ENCODE peak calls at places on chromosomes 16 and 17, in five cellular contexts. One of them, this sample, is unnamed.
A peak's percentile ranks its signal among the peaks of the same experiment; 100 is the strongest.

GRCh38 chr17:40809721-40810421 is 10.1 kb upstream of the KRT28 start:
- DNase-seq in endodermal cell: no peak
- DNase-seq in neural progenitor cell: no peak
- DNase-seq in thoracic aorta: no peak
- DNase-seq in fibroblast of lung: peak; percentile 71
- DNase-seq in this sample: no peak

GRCh38 chr16:49354101-49354500 is 19.5 kb upstream of the C16orf78 start:
- DNase-seq in endodermal cell: no peak
- DNase-seq in neural progenitor cell: no peak
- DNase-seq in thoracic aorta: no peak
- DNase-seq in fibroblast of lung: no peak
- DNase-seq in this sample: no peak

GRCh38 chr16:3759736-3760135 is 42.4 kb upstream of the TRAP1 start:
- DNase-seq in endodermal cell: no peak
- DNase-seq in neural progenitor cell: no peak
- DNase-seq in thoracic aorta: no peak
- DNase-seq in fibroblast of lung: no peak
- DNase-seq in this sample: no peak

GRCh38 chr17:28896884-28897768 is at the start of gene FLOT2:
- DNase-seq in endodermal cell: peak; percentile 90
- DNase-seq in neural progenitor cell: peak; percentile 90
- DNase-seq in thoracic aorta: peak; percentile 19
- DNase-seq in fibroblast of lung: peak; percentile 31
- DNase-seq in this sample: peak; percentile 71

GRCh38 chr17:40560592-40561293 is 4.5 kb downstream of the CCR7 start:
- DNase-seq in endodermal cell: no peak
- DNase-seq in neural progenitor cell: no peak
- DNase-seq in thoracic aorta: no peak
- DNase-seq in fibroblast of lung: peak; percentile 92
- DNase-seq in this sample: no peak

GRCh38 chr16:73056911-73057310 is 9.0 kb upstream of the ZFHX3 start:
- DNase-seq in endodermal cell: no peak
- DNase-seq in neural progenitor cell: no peak
- DNase-seq in thoracic aorta: no peak
- DNase-seq in fibroblast of lung: no peak
- DNase-seq in this sample: no peak

GRCh38 chr17:58232707-58233156 is 5.7 kb upstream of the LPO start:
- DNase-seq in endodermal cell: peak; percentile 83
- DNase-seq in neural progenitor cell: no peak
- DNase-seq in thoracic aorta: no peak
- DNase-seq in fibroblast of lung: peak; percentile 92
- DNase-seq in this sample: no peak

GRCh38 chr17:33603794-33604193 is 310.7 kb upstream of the ASIC2 start:
- DNase-seq in endodermal cell: no peak
- DNase-seq in neural progenitor cell: no peak
- DNase-seq in thoracic aorta: no peak
- DNase-seq in fibroblast of lung: no peak
- DNase-seq in this sample: no peak

GRCh38 chr16:10888320-10888937 is 11.4 kb downstream of the CIITA start:
- DNase-seq in endodermal cell: no peak
- DNase-seq in neural progenitor cell: no peak
- DNase-seq in thoracic aorta: no peak
- DNase-seq in fibroblast of lung: no peak
- DNase-seq in this sample: no peak

GRCh38 chr17:38572292-38572664 is 33.5 kb downstream of the SRCIN1 start:
- DNase-seq in endodermal cell: no peak
- DNase-seq in neural progenitor cell: peak; percentile 44
- DNase-seq in thoracic aorta: no peak
- DNase-seq in fibroblast of lung: no peak
- DNase-seq in this sample: no peak

GRCh38 chr17:38574712-38575111 is 31.0 kb downstream of the SRCIN1 start:
- DNase-seq in endodermal cell: peak; percentile 80
- DNase-seq in neural progenitor cell: no peak
- DNase-seq in thoracic aorta: no peak
- DNase-seq in fibroblast of lung: no peak
- DNase-seq in this sample: no peak

GRCh38 chr17:38571833-38572274 is 33.9 kb downstream of the SRCIN1 start:
- DNase-seq in endodermal cell: peak; percentile 75
- DNase-seq in neural progenitor cell: peak; percentile 54
- DNase-seq in thoracic aorta: no peak
- DNase-seq in fibroblast of lung: no peak
- DNase-seq in this sample: no peak

GRCh38 chr17:38569701-38570512 is 35.8 kb downstream of the SRCIN1 start:
- DNase-seq in endodermal cell: no peak
- DNase-seq in neural progenitor cell: no peak
- DNase-seq in thoracic aorta: no peak
- DNase-seq in fibroblast of lung: no peak
- DNase-seq in this sample: no peak

GRCh38 chr17:38572665-38573365 is 32.9 kb downstream of the SRCIN1 start:
- DNase-seq in endodermal cell: peak; percentile 95
- DNase-seq in neural progenitor cell: peak; percentile 94
- DNase-seq in thoracic aorta: no peak
- DNase-seq in fibroblast of lung: no peak
- DNase-seq in this sample: no peak
- H3K27ac ChIP-seq in endodermal cell: no peak overlapping the region
- H3K27ac ChIP-seq in neural progenitor cell: no peak overlapping the region
- H3K27ac ChIP-seq in thoracic aorta: no peak overlapping the region
- H3K27ac ChIP-seq in fibroblast of lung: no peak overlapping the region
- H3K27ac ChIP-seq in this sample: no peak overlapping the region

GRCh38 chr16:89786474-89787364 is 29.7 kb downstream of the FANCA start:
- DNase-seq in endodermal cell: no peak
- DNase-seq in neural progenitor cell: no peak
- DNase-seq in thoracic aorta: no peak
- DNase-seq in fibroblast of lung: no peak
- DNase-seq in this sample: no peak
- TF ChIP-seq CTCF in endodermal cell: no peak
- TF ChIP-seq CTCF in neural progenitor cell: no peak
- TF ChIP-seq CTCF in thoracic aorta: no peak
- TF ChIP-seq CTCF in fibroblast of lung: no peak
- TF ChIP-seq CTCF in this sample: no peak

GRCh38 chr17:49363251-49363650 is 1.2 kb upstream of the ZNF652 start:
- DNase-seq in endodermal cell: peak; percentile 48
- DNase-seq in neural progenitor cell: no peak
- DNase-seq in thoracic aorta: no peak
- DNase-seq in fibroblast of lung: no peak
- DNase-seq in this sample: no peak
- H3K4me3 ChIP-seq in endodermal cell: peak overlapping the region; percentile 81
- H3K4me3 ChIP-seq in neural progenitor cell: peak overlapping the region; percentile 97
- H3K4me3 ChIP-seq in thoracic aorta: no peak overlapping the region
- H3K4me3 ChIP-seq in fibroblast of lung: no peak overlapping the region
- H3K4me3 ChIP-seq in this sample: no peak overlapping the region

DNA sequence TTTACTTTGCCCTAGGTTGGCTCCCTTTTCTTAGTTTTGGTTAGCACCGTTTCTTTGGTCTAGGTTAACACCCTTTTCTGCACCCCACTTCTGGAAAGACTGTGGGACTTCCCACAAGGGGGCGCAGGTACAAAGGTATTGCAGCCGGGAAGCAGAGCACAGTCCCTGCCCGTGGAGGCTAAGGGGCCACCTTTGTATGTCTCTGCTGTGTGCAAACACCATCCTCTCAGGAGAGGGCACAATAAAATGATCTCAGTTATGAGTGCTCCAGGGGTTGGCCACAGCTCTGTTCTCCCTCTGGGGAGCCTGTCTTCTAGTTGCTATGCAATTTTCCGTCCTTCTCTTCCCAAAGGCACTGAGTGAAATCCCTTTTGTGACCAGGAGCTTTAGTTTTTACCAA is 28.4 kb upstream of the TMC5 start:
- DNase-seq in endodermal cell: peak; percentile 89
- DNase-seq in neural progenitor cell: peak; percentile 73
- DNase-seq in thoracic aorta: no peak
- DNase-seq in fibroblast of lung: peak; percentile 24
- DNase-seq in this sample: peak; percentile 79
- H3K27ac ChIP-seq in endodermal cell: no peak overlapping the region
- H3K27ac ChIP-seq in neural progenitor cell: no peak overlapping the region
- H3K27ac ChIP-seq in thoracic aorta: no peak overlapping the region
- H3K27ac ChIP-seq in fibroblast of lung: no peak overlapping the region
- H3K27ac ChIP-seq in this sample: no peak overlapping the region

DNA sequence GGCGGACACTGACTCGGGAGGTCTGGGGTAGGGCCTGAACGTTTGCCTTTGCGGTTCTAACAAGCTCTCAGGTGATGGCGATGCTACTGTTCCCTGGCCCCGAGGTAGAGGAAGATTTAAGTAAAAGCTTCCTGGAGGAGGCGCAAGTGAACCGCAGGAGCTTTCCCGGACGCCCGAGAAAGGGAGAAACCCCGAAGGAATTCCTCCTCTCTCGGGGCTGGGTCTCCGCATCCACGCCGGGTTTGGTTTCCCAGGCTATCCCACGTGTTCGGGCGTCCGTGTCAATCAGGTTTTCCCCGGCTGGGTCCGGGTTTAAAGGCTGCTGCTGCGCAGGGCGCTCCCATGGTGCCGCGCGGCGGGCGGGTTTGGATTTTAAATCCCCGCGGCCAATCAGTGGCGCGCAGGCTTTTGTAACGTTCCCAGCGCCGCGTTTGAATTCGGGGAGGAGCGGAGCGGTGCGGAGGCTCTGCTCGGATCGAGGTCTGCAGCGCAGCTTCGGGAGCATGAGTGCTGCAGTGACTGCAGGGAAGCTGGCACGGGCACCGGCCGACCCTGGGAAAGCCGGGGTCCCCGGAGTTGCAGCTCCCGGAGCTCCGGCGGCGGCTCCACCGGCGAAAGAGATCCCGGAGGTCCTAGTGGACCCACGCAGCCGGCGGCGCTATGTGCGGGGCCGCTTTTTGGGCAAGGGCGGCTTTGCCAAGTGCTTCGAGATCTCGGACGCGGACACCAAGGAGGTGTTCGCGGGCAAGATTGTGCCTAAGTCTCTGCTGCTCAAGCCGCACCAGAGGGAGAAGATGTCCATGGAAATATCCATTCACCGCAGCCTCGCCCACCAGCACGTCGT is at the start of gene PLK1:
- DNase-seq in endodermal cell: peak; percentile 96
- DNase-seq in neural progenitor cell: peak; percentile 96
- DNase-seq in thoracic aorta: peak; percentile 34
- DNase-seq in fibroblast of lung: peak; percentile 81
- DNase-seq in this sample: peak; percentile 95
- TF ChIP-seq CTCF in endodermal cell: peak; percentile 65
- TF ChIP-seq CTCF in neural progenitor cell: peak; percentile 53
- TF ChIP-seq CTCF in thoracic aorta: no peak
- TF ChIP-seq CTCF in fibroblast of lung: peak; percentile 46
- TF ChIP-seq CTCF in this sample: no peak

DNA sequence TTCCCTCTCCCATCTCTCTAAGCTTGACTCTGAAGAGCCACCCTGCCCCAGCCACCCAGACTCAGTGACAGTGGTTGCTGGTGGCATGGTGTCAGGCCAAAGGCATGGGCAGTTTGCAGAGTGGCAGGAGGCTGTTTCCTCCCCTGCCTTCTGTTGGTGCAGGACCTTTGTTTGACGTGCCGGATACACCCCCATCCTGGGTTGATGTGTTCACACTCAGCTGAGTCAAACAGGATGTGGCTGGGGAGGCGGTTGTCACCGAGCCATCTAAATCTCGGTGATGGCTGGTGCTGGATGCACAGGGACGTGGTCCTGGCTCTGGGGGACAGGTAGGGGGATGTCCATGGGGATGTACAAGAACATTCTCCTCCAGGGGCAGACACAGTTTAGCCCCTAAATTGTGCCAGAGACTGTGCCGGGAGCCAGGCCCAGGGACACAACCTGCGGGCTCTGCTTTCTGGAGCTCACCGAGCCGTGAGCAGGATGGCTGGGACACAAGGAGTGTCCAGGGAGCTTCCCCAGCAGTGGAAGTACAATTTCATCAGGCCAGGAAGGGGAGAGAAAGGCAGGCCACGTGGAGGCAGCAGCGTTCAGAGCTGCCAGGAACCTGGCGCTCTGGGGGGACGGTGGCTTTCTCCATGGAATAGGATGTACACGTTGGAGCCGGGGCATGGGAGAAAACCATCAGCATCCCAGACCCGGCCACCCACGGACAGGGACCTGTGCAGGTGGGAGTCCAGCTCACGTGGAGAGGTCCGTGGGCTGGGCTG is 264.2 kb downstream of the SEC14L1 start:
- DNase-seq in endodermal cell: no peak
- DNase-seq in neural progenitor cell: no peak
- DNase-seq in thoracic aorta: no peak
- DNase-seq in fibroblast of lung: peak; percentile 84
- DNase-seq in this sample: no peak
- H3K4me3 ChIP-seq in endodermal cell: no peak overlapping the region
- H3K4me3 ChIP-seq in neural progenitor cell: no peak overlapping the region
- H3K4me3 ChIP-seq in thoracic aorta: peak overlapping the region; percentile 6
- H3K4me3 ChIP-seq in fibroblast of lung: no peak overlapping the region
- H3K4me3 ChIP-seq in this sample: peak overlapping the region; percentile 16

DNA sequence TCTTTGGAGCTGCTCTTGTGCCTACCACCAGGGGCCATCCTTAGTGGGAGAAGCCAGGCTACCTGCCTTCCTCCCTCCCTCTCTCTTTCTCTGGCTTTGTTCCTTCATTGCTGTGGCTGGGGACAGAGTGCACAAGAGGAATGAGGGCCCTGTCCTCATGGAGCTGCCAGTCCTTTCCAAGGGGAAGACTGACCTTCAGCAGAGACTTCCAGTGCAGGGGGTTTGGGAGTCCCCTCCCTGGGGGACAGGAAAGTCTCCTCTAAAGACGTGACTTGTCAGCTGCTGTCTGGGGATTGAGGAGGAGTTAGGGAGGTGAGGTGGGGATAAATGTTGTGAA is 108.1 kb downstream of the CMIP start:
- DNase-seq in endodermal cell: no peak
- DNase-seq in neural progenitor cell: no peak
- DNase-seq in thoracic aorta: no peak
- DNase-seq in fibroblast of lung: no peak
- DNase-seq in this sample: no peak
- H3K27ac ChIP-seq in endodermal cell: no peak overlapping the region
- H3K27ac ChIP-seq in neural progenitor cell: no peak overlapping the region
- H3K27ac ChIP-seq in thoracic aorta: no peak overlapping the region
- H3K27ac ChIP-seq in fibroblast of lung: no peak overlapping the region
- H3K27ac ChIP-seq in this sample: peak overlapping the region; percentile 30

GRCh38 chr17:70091005-70091568 is 16.1 kb downstream of the KCNJ16 start:
- DNase-seq in endodermal cell: no peak
- DNase-seq in neural progenitor cell: no peak
- DNase-seq in thoracic aorta: no peak
- DNase-seq in fibroblast of lung: no peak
- DNase-seq in this sample: no peak
- TF ChIP-seq CTCF in endodermal cell: no peak
- TF ChIP-seq CTCF in neural progenitor cell: no peak
- TF ChIP-seq CTCF in thoracic aorta: no peak
- TF ChIP-seq CTCF in fibroblast of lung: no peak
- TF ChIP-seq CTCF in this sample: no peak

This sample was measured in left lung.